ENCODE peak calls at places on chromosomes 4 and X, in four cellular contexts. P, X, I and Y are unnamed samples.

GRCh38 chr4:16516796-16517413 is 290.6 kb upstream of the TAPT1 start:
- DNase-seq in P (peak), X (peak), I (peak), Y (no peak)

GRCh38 chr4:77636902-77637301 is 31.3 kb downstream of the CXCL13 start:
- DNase-seq in P (peak), X (peak), I (no peak), Y (no peak)

GRCh38 chrX:55867708-55868107 is 150.2 kb downstream of the RRAGB start:
- DNase-seq in P (no peak), X (no peak), I (no peak), Y (no peak)

GRCh38 chr4:112147697-112148096 is 2.4 kb downstream of the FAM241A start:
- DNase-seq in P (peak), X (no peak), I (no peak), Y (no peak)

GRCh38 chr4:24978291-24979072 is 52.3 kb downstream of the LGI2 start:
- DNase-seq in P (peak), X (no peak), I (peak), Y (no peak)

GRCh38 chr4:139835006-139835405 is 169.4 kb downstream of the MGST2 start:
- DNase-seq in P (no peak), X (no peak), I (no peak), Y (no peak)

GRCh38 chr4:116358633-116359222 is 726.6 kb downstream of the TRAM1L1 start:
- DNase-seq in P (peak), X (no peak), I (peak), Y (no peak)

GRCh38 chr4:4852591-4853362 is 6.7 kb upstream of the MSX1 start:
- DNase-seq in P (no peak), X (no peak), I (peak), Y (peak)

GRCh38 chrX:130091976-130092522 is 18.2 kb downstream of the ELF4 start:
- DNase-seq in P (peak), X (no peak), I (no peak), Y (no peak)

GRCh38 chr4:115596265-115597001 is 483.0 kb upstream of the NDST4 start:
- DNase-seq in P (no peak), X (no peak), I (no peak), Y (no peak)